ENCODE peak calls at places on chromosomes 3 and 15, in ten cellular contexts. One of them, this sample, is unnamed.

GRCh38 chr15:60396100-60396499 is 1.7 kb downstream of the ANXA2 start:
- DNase-seq in cardiac muscle cell: no peak
- DNase-seq in GM12878: no peak
- DNase-seq in breast epithelium: no peak
- DNase-seq in lower leg skin: no peak
- DNase-seq in AG09309: no peak
- DNase-seq in MM.1S: no peak
- DNase-seq in fibroblast of the aortic adventitia: peak; percentile 59
- DNase-seq in psoas muscle: no peak
- DNase-seq in bronchial epithelial cell: peak; percentile 27
- DNase-seq in this sample: peak; percentile 57

GRCh38 chr3:58332575-58333179 is at the start of gene PXK:
- DNase-seq in GM12878: no peak
- DNase-seq in bronchial epithelial cell: no peak
- DNase-seq in lower leg skin: peak; percentile 62
- DNase-seq in breast epithelium: peak; percentile 70
- DNase-seq in fibroblast of the aortic adventitia: peak; percentile 68
- DNase-seq in AG09309: no peak
- DNase-seq in MM.1S: peak; percentile 78
- DNase-seq in cardiac muscle cell: peak; percentile 89
- DNase-seq in psoas muscle: peak; percentile 88
- DNase-seq in this sample: peak; percentile 79

GRCh38 chr3:64224826-64225606 is at the start of gene PRICKLE2:
- DNase-seq in fibroblast of the aortic adventitia: peak; percentile 90
- DNase-seq in breast epithelium: peak; percentile 64
- DNase-seq in bronchial epithelial cell: no peak
- DNase-seq in GM12878: peak; percentile 35
- DNase-seq in lower leg skin: peak; percentile 76
- DNase-seq in AG09309: peak; percentile 78
- DNase-seq in psoas muscle: peak; percentile 77
- DNase-seq in MM.1S: peak; percentile 94
- DNase-seq in cardiac muscle cell: peak; percentile 41
- DNase-seq in this sample: peak; percentile 91

GRCh38 chr15:65330934-65331645 is 26.6 kb downstream of the RNU5B-1 start:
- DNase-seq in bronchial epithelial cell: no peak
- DNase-seq in AG09309: no peak
- DNase-seq in lower leg skin: no peak
- DNase-seq in cardiac muscle cell: peak; percentile 46
- DNase-seq in GM12878: no peak
- DNase-seq in psoas muscle: no peak
- DNase-seq in MM.1S: no peak
- DNase-seq in breast epithelium: no peak
- DNase-seq in fibroblast of the aortic adventitia: no peak
- DNase-seq in this sample: no peak

GRCh38 chr3:120203016-120203415 is 82.0 kb downstream of the GPR156 start:
- DNase-seq in MM.1S: no peak
- DNase-seq in bronchial epithelial cell: peak; percentile 62
- DNase-seq in fibroblast of the aortic adventitia: peak; percentile 93
- DNase-seq in psoas muscle: peak; percentile 32
- DNase-seq in GM12878: no peak
- DNase-seq in cardiac muscle cell: no peak
- DNase-seq in AG09309: peak; percentile 84
- DNase-seq in breast epithelium: no peak
- DNase-seq in lower leg skin: peak; percentile 43
- DNase-seq in this sample: peak; percentile 62

GRCh38 chr3:8445861-8446260 is 55.8 kb upstream of the LMCD1 start:
- DNase-seq in AG09309: peak; percentile 95
- DNase-seq in psoas muscle: no peak
- DNase-seq in cardiac muscle cell: no peak
- DNase-seq in fibroblast of the aortic adventitia: peak; percentile 98
- DNase-seq in GM12878: no peak
- DNase-seq in lower leg skin: no peak
- DNase-seq in MM.1S: no peak
- DNase-seq in bronchial epithelial cell: peak; percentile 94
- DNase-seq in breast epithelium: no peak
- DNase-seq in this sample: peak; percentile 98

GRCh38 chr3:4748701-4749378 is 230.4 kb upstream of the BHLHE40 start:
- DNase-seq in fibroblast of the aortic adventitia: no peak
- DNase-seq in psoas muscle: no peak
- DNase-seq in breast epithelium: no peak
- DNase-seq in bronchial epithelial cell: no peak
- DNase-seq in cardiac muscle cell: no peak
- DNase-seq in MM.1S: no peak
- DNase-seq in GM12878: no peak
- DNase-seq in AG09309: no peak
- DNase-seq in lower leg skin: no peak
- DNase-seq in this sample: no peak

GRCh38 chr3:4492240-4493007 is 724 bp upstream of the ITPR1 start:
- DNase-seq in lower leg skin: peak; percentile 40
- DNase-seq in bronchial epithelial cell: peak; percentile 86
- DNase-seq in AG09309: peak; percentile 31
- DNase-seq in psoas muscle: peak; percentile 49
- DNase-seq in MM.1S: peak; percentile 50
- DNase-seq in cardiac muscle cell: peak; percentile 64
- DNase-seq in breast epithelium: peak; percentile 63
- DNase-seq in fibroblast of the aortic adventitia: peak; percentile 70
- DNase-seq in GM12878: no peak
- DNase-seq in this sample: peak; percentile 63

GRCh38 chr3:43995078-43995928 is 246.4 kb upstream of the TOPAZ1 start:
- DNase-seq in AG09309: no peak
- DNase-seq in breast epithelium: no peak
- DNase-seq in lower leg skin: no peak
- DNase-seq in bronchial epithelial cell: peak; percentile 15
- DNase-seq in GM12878: no peak
- DNase-seq in MM.1S: peak; percentile 51
- DNase-seq in fibroblast of the aortic adventitia: peak; percentile 35
- DNase-seq in psoas muscle: no peak
- DNase-seq in cardiac muscle cell: peak; percentile 41
- DNase-seq in this sample: peak; percentile 40

GRCh38 chr15:60115579-60116415 is 111.7 kb downstream of the FOXB1 start:
- DNase-seq in psoas muscle: no peak
- DNase-seq in MM.1S: no peak
- DNase-seq in lower leg skin: no peak
- DNase-seq in bronchial epithelial cell: peak; percentile 26
- DNase-seq in breast epithelium: no peak
- DNase-seq in GM12878: no peak
- DNase-seq in cardiac muscle cell: no peak
- DNase-seq in AG09309: peak; percentile 33
- DNase-seq in fibroblast of the aortic adventitia: peak; percentile 89
- DNase-seq in this sample: peak; percentile 71

GRCh38 chr15:39792954-39793353 is 10.3 kb upstream of the FSIP1 start:
- DNase-seq in breast epithelium: no peak
- DNase-seq in lower leg skin: no peak
- DNase-seq in GM12878: no peak
- DNase-seq in MM.1S: no peak
- DNase-seq in cardiac muscle cell: no peak
- DNase-seq in bronchial epithelial cell: no peak
- DNase-seq in fibroblast of the aortic adventitia: no peak
- DNase-seq in AG09309: no peak
- DNase-seq in psoas muscle: no peak
- DNase-seq in this sample: no peak

GRCh38 chr3:31448035-31448881 is 84.5 kb upstream of the STT3B start:
- DNase-seq in bronchial epithelial cell: peak; percentile 42
- DNase-seq in cardiac muscle cell: no peak
- DNase-seq in lower leg skin: no peak
- DNase-seq in breast epithelium: no peak
- DNase-seq in psoas muscle: no peak
- DNase-seq in fibroblast of the aortic adventitia: peak; percentile 11
- DNase-seq in MM.1S: peak; percentile 70
- DNase-seq in AG09309: no peak
- DNase-seq in GM12878: no peak
- DNase-seq in this sample: peak; percentile 14
- TF ChIP-seq CTCF in bronchial epithelial cell: peak; percentile 89
- TF ChIP-seq CTCF in cardiac muscle cell: peak; percentile 62
- TF ChIP-seq CTCF in lower leg skin: no peak
- TF ChIP-seq CTCF in breast epithelium: no peak
- TF ChIP-seq CTCF in psoas muscle: no peak
- TF ChIP-seq CTCF in fibroblast of the aortic adventitia: peak; percentile 53
- TF ChIP-seq CTCF in MM.1S: peak; percentile 93
- TF ChIP-seq CTCF in AG09309: peak; percentile 60
- TF ChIP-seq CTCF in GM12878: peak; percentile 67
- TF ChIP-seq CTCF in this sample: peak; percentile 63

DNA sequence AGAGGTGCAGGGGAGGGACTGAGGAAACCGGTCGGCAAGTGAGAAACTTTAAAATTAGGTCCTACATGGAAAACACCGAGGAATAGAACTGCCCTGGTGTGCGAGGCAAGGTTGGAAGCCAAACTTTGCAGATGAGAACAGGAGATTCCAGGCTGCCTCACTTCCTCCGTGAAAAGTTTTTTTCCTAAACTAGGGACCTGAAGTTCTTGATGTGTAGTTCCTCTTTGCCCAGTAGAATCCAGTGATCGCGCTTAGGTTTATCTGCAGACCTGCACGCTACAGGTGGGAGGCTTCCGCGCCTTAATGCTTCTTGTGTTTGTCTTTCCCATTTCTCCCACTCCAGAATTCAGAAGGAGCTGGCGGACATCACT is 5.3 kb downstream of the UBE2E1 start:
- DNase-seq in psoas muscle: no peak
- DNase-seq in bronchial epithelial cell: peak; percentile 24
- DNase-seq in fibroblast of the aortic adventitia: peak; percentile 19
- DNase-seq in MM.1S: peak; percentile 44
- DNase-seq in cardiac muscle cell: no peak
- DNase-seq in AG09309: no peak
- DNase-seq in lower leg skin: no peak
- DNase-seq in GM12878: no peak
- DNase-seq in breast epithelium: no peak
- DNase-seq in this sample: no peak
- H3K4me3 ChIP-seq in psoas muscle: peak overlapping the region; percentile 82
- H3K4me3 ChIP-seq in bronchial epithelial cell: peak overlapping the region; percentile 55
- H3K4me3 ChIP-seq in fibroblast of the aortic adventitia: peak overlapping the region; percentile 64
- H3K4me3 ChIP-seq in MM.1S: peak overlapping the region; percentile 84
- H3K4me3 ChIP-seq in cardiac muscle cell: peak overlapping the region; percentile 47
- H3K4me3 ChIP-seq in AG09309: peak overlapping the region; percentile 71
- H3K4me3 ChIP-seq in lower leg skin: peak overlapping the region; percentile 56
- H3K4me3 ChIP-seq in GM12878: peak overlapping the region; percentile 98
- H3K4me3 ChIP-seq in breast epithelium: peak overlapping the region; percentile 71
- H3K4me3 ChIP-seq in this sample: peak overlapping the region; percentile 57

GRCh38 chr15:77496710-77497107 is 76.0 kb downstream of the HMG20A start:
- DNase-seq in AG09309: peak; percentile 97
- DNase-seq in psoas muscle: peak; percentile 86
- DNase-seq in bronchial epithelial cell: peak; percentile 74
- DNase-seq in MM.1S: peak; percentile 63
- DNase-seq in fibroblast of the aortic adventitia: peak; percentile 100
- DNase-seq in breast epithelium: peak; percentile 73
- DNase-seq in cardiac muscle cell: peak; percentile 78
- DNase-seq in GM12878: no peak
- DNase-seq in lower leg skin: peak; percentile 86
- DNase-seq in this sample: peak; percentile 90

GRCh38 chr15:77499087-77499765 is 78.5 kb downstream of the HMG20A start:
- DNase-seq in MM.1S: no peak
- DNase-seq in GM12878: no peak
- DNase-seq in AG09309: no peak
- DNase-seq in psoas muscle: no peak
- DNase-seq in fibroblast of the aortic adventitia: no peak
- DNase-seq in breast epithelium: no peak
- DNase-seq in bronchial epithelial cell: no peak
- DNase-seq in lower leg skin: no peak
- DNase-seq in cardiac muscle cell: no peak
- DNase-seq in this sample: no peak

GRCh38 chr15:77497942-77498361 is 77.3 kb downstream of the HMG20A start:
- DNase-seq in bronchial epithelial cell: no peak
- DNase-seq in AG09309: no peak
- DNase-seq in GM12878: no peak
- DNase-seq in MM.1S: no peak
- DNase-seq in breast epithelium: no peak
- DNase-seq in fibroblast of the aortic adventitia: peak; percentile 67
- DNase-seq in lower leg skin: no peak
- DNase-seq in cardiac muscle cell: peak; percentile 76
- DNase-seq in psoas muscle: no peak
- DNase-seq in this sample: peak; percentile 33

GRCh38 chr15:77495806-77496589 is 75.3 kb downstream of the HMG20A start:
- DNase-seq in AG09309: no peak
- DNase-seq in MM.1S: no peak
- DNase-seq in bronchial epithelial cell: no peak
- DNase-seq in breast epithelium: no peak
- DNase-seq in cardiac muscle cell: no peak
- DNase-seq in psoas muscle: peak; percentile 25
- DNase-seq in GM12878: no peak
- DNase-seq in fibroblast of the aortic adventitia: no peak
- DNase-seq in lower leg skin: no peak
- DNase-seq in this sample: peak; percentile 29

DNA sequence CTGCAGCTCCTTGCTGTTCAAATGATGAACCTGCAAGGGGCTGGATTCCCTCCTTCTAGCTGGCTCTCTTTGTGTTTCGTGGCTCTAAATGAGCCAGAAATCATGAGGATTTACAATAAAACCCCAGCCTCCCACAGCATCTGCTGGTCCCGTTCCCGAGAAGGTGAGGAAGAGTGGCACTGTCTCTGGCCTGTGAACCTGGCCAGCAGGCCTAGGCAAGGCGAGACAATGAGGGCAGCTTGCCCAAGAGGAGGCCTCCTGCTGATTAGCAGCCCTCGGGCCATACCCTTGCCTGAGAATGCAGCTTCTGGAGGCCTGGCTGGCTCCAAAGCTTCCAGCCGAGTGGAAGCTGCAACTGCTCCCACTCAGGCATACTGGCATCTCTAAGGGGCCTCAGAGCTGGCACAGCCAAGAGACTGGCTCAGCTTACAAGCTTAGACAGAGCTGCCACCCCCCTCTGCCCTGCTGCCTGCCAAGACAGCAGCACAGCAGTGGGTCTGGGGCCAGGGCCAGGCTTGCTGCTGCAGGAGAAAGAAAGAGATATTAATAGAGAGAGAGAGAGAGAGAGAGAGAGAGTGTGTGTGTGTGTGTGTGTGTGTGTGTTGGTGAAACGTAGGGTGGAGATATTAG is 76.5 kb downstream of the HMG20A start:
- DNase-seq in psoas muscle: peak; percentile 72
- DNase-seq in breast epithelium: peak; percentile 69
- DNase-seq in lower leg skin: peak; percentile 45
- DNase-seq in GM12878: no peak
- DNase-seq in bronchial epithelial cell: no peak
- DNase-seq in MM.1S: no peak
- DNase-seq in AG09309: peak; percentile 57
- DNase-seq in fibroblast of the aortic adventitia: peak; percentile 91
- DNase-seq in cardiac muscle cell: peak; percentile 35
- DNase-seq in this sample: peak; percentile 76
- TF ChIP-seq CTCF in psoas muscle: no peak
- TF ChIP-seq CTCF in breast epithelium: no peak
- TF ChIP-seq CTCF in lower leg skin: no peak
- TF ChIP-seq CTCF in GM12878: no peak
- TF ChIP-seq CTCF in bronchial epithelial cell: no peak
- TF ChIP-seq CTCF in MM.1S: no peak
- TF ChIP-seq CTCF in AG09309: no peak
- TF ChIP-seq CTCF in fibroblast of the aortic adventitia: no peak
- TF ChIP-seq CTCF in cardiac muscle cell: no peak
- TF ChIP-seq CTCF in this sample: no peak

GRCh38 chr3:131338948-131339640 is 42.5 kb upstream of the NUDT16 start:
- DNase-seq in lower leg skin: no peak
- DNase-seq in GM12878: no peak
- DNase-seq in bronchial epithelial cell: peak; percentile 39
- DNase-seq in psoas muscle: no peak
- DNase-seq in fibroblast of the aortic adventitia: no peak
- DNase-seq in breast epithelium: no peak
- DNase-seq in cardiac muscle cell: no peak
- DNase-seq in MM.1S: no peak
- DNase-seq in AG09309: no peak
- DNase-seq in this sample: peak; percentile 29
- H3K4me3 ChIP-seq in lower leg skin: no peak overlapping the region
- H3K4me3 ChIP-seq in GM12878: no peak overlapping the region
- H3K4me3 ChIP-seq in bronchial epithelial cell: no peak overlapping the region
- H3K4me3 ChIP-seq in psoas muscle: no peak overlapping the region
- H3K4me3 ChIP-seq in fibroblast of the aortic adventitia: no peak overlapping the region
- H3K4me3 ChIP-seq in breast epithelium: no peak overlapping the region
- H3K4me3 ChIP-seq in cardiac muscle cell: no peak overlapping the region
- H3K4me3 ChIP-seq in MM.1S: no peak overlapping the region
- H3K4me3 ChIP-seq in AG09309: no peak overlapping the region
- H3K4me3 ChIP-seq in this sample: no peak overlapping the region

GRCh38 chr15:84821501-84822021 is 4.4 kb downstream of the ALPK3 start:
- DNase-seq in psoas muscle: no peak
- DNase-seq in bronchial epithelial cell: no peak
- DNase-seq in GM12878: no peak
- DNase-seq in fibroblast of the aortic adventitia: no peak
- DNase-seq in lower leg skin: no peak
- DNase-seq in AG09309: no peak
- DNase-seq in breast epithelium: no peak
- DNase-seq in MM.1S: no peak
- DNase-seq in cardiac muscle cell: no peak
- DNase-seq in this sample: no peak
- TF ChIP-seq CTCF in psoas muscle: no peak
- TF ChIP-seq CTCF in bronchial epithelial cell: no peak
- TF ChIP-seq CTCF in GM12878: peak; percentile 23
- TF ChIP-seq CTCF in fibroblast of the aortic adventitia: no peak
- TF ChIP-seq CTCF in lower leg skin: no peak
- TF ChIP-seq CTCF in AG09309: no peak
- TF ChIP-seq CTCF in breast epithelium: no peak
- TF ChIP-seq CTCF in MM.1S: no peak
- TF ChIP-seq CTCF in cardiac muscle cell: peak; percentile 43
- TF ChIP-seq CTCF in this sample: peak; percentile 10

This sample was measured in astrocyte of the spinal cord.